ENCODE peak calls at places on chromosomes 1 and 21, in ten cellular contexts. V is vagina, P is AG10803, H is A549, K is choroid plexus epithelial cell, Q is ovary, E is left lung, C is cardiac muscle cell, J is astrocyte of the cerebellum, R is fibroblast of pulmonary artery. D is an unnamed sample.

GRCh38 chr1:2610036-2610720 is 22.6 kb downstream of the MMEL1 start:
- DNase-seq in C (no peak), P (peak), Q (peak), J (no peak), R (no peak), E (peak), K (no peak), V (no peak), H (no peak), D (no peak)

GRCh38 chr1:156100205-156100995 is 14.1 kb upstream of the LMNA start:
- DNase-seq in Q (no peak), H (no peak), E (no peak), R (no peak), P (no peak), V (no peak), J (no peak), K (no peak), C (no peak), D (no peak)

GRCh38 chr1:93692983-93693591 is 11.4 kb upstream of the BCAR3 start:
- DNase-seq in P (peak), J (no peak), E (no peak), C (peak), R (peak), Q (no peak), K (peak), V (no peak), H (peak), D (peak)

GRCh38 chr1:164767257-164768044 is 208.5 kb downstream of the PBX1 start:
- DNase-seq in E (no peak), K (peak), Q (no peak), R (peak), C (peak), H (peak), V (no peak), J (peak), P (peak), D (peak)

GRCh38 chr1:87074001-87074795 is 159.8 kb downstream of the HS2ST1 start:
- DNase-seq in C (peak), R (peak), P (peak), K (peak), E (no peak), H (no peak), V (no peak), Q (no peak), J (no peak), D (no peak)

GRCh38 chr1:200428482-200429205 is 18.8 kb upstream of the ZNF281 start:
- DNase-seq in C (peak), Q (no peak), E (no peak), K (peak), P (peak), R (peak), J (no peak), V (no peak), H (no peak), D (no peak)

GRCh38 chr1:245292141-245292540 is 137.4 kb downstream of the KIF26B start:
- DNase-seq in E (no peak), H (no peak), K (no peak), C (no peak), Q (no peak), P (no peak), J (no peak), R (no peak), V (no peak), D (no peak)

GRCh38 chr1:118147542-118147941 is 37.5 kb downstream of the SPAG17 start:
- DNase-seq in E (no peak), H (no peak), P (peak), C (peak), J (no peak), R (peak), Q (no peak), K (peak), V (no peak), D (peak)

GRCh38 chr1:14915356-14916054 is 238.0 kb upstream of the TMEM51 start:
- DNase-seq in K (peak), R (peak), E (no peak), H (peak), V (no peak), C (peak), Q (peak), P (no peak), J (no peak), D (no peak)

GRCh38 chr21:36910581-36911307 is 55.7 kb downstream of the HLCS start:
- DNase-seq in P (peak), V (no peak), H (peak), J (peak), Q (no peak), K (peak), E (no peak), C (peak), R (peak), D (no peak)

GRCh38 chr21:46322351-46323226 is 1.1 kb downstream of the C21orf58 start:
- DNase-seq in C (peak), P (peak), K (peak), J (no peak), H (no peak), R (peak), E (peak), V (no peak), Q (no peak), D (no peak)

GRCh38 chr1:157948547-157949152 is 44.8 kb upstream of the KIRREL1 start:
- DNase-seq in V (peak), K (peak), H (no peak), J (no peak), P (peak), C (peak), Q (no peak), E (no peak), R (peak), D (no peak)

GRCh38 chr1:94081566-94082344 is 39.2 kb downstream of the ABCA4 start:
- DNase-seq in K (peak), R (peak), V (no peak), J (peak), E (no peak), P (peak), H (peak), C (peak), Q (no peak), D (no peak)

GRCh38 chr1:176206006-176206960 is 803 bp downstream of the COP1 start:
- DNase-seq in K (peak), Q (peak), C (peak), P (peak), J (no peak), H (peak), R (peak), V (no peak), E (peak), D (no peak)

GRCh38 chr1:1754051-1754815 is 24.0 kb downstream of the NADK start:
- DNase-seq in V (no peak), P (no peak), J (no peak), E (peak), C (no peak), K (no peak), R (no peak), H (no peak), Q (no peak), D (no peak)

GRCh38 chr1:207284209-207284892 is 37.1 kb upstream of the CD55 start:
- DNase-seq in P (peak), Q (no peak), K (peak), J (no peak), C (no peak), V (no peak), R (no peak), E (no peak), H (no peak), D (no peak)

GRCh38 chr1:37338658-37339057 is 135.7 kb upstream of the ZC3H12A start:
- DNase-seq in K (no peak), V (no peak), R (no peak), Q (no peak), H (no peak), E (no peak), P (no peak), J (no peak), C (no peak), D (no peak)

GRCh38 chr1:30610917-30611316 is 112.5 kb downstream of the MATN1 start:
- DNase-seq in Q (no peak), P (no peak), C (no peak), H (no peak), R (no peak), E (no peak), K (no peak), J (no peak), V (peak), D (no peak)

GRCh38 chr1:116878804-116879477 is 30.8 kb upstream of the PTGFRN start:
- DNase-seq in Q (no peak), P (peak), E (no peak), K (peak), C (peak), J (no peak), H (no peak), V (no peak), R (peak), D (peak)

GRCh38 chr1:116873680-116874271 is 35.9 kb upstream of the PTGFRN start:
- DNase-seq in V (no peak), H (no peak), J (no peak), Q (no peak), C (no peak), K (no peak), E (no peak), R (peak), P (no peak), D (no peak)

GRCh38 chr1:116874622-116875277 is 35.0 kb upstream of the PTGFRN start:
- DNase-seq in K (peak), R (peak), Q (no peak), H (no peak), V (no peak), C (no peak), J (no peak), P (peak), E (no peak), D (no peak)

GRCh38 chr1:116877369-116877768 is 32.3 kb upstream of the PTGFRN start:
- DNase-seq in J (no peak), P (no peak), H (no peak), R (no peak), E (no peak), V (no peak), C (no peak), Q (no peak), K (no peak), D (no peak)

GRCh38 chr1:116875391-116875790 is 34.3 kb upstream of the PTGFRN start:
- DNase-seq in K (no peak), P (no peak), R (no peak), E (no peak), H (no peak), J (no peak), V (no peak), C (no peak), Q (no peak), D (no peak)
- H3K4me3 ChIP-seq in K (no peak), P (no peak), R (no peak), E (no peak), H (no peak), J (no peak), V (no peak), C (no peak), Q (no peak), D (no peak)

GRCh38 chr1:26471498-26472329 is 526 bp upstream of the HMGN2 start:
- DNase-seq in Q (peak), J (peak), P (peak), R (peak), V (peak), E (peak), C (peak), H (peak), K (peak), D (peak)
- TF ChIP-seq CTCF in Q (no peak), J (no peak), P (no peak), R (no peak), V (no peak), E (no peak), C (no peak), H (no peak), K (no peak), D (no peak)

DNA sequence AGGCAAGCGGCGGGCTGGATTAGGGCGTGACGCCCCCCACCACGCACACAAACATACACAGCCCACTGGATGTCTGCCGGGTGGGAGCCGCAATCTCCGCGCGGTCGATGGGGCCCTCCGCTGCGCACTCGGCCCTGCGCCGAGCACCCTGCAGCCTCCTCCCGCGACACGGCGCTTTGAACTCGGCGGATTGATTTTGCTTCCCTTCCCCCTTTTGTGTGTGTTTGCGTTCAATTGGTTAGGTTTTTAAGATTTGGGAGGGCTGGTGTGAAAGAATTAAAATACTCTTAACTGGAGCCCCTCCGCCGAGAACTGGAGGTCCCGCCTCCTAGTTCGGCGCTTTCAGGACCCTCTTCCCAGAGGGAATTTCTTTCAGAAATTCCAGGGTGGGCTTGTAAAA is 7.8 kb upstream of the BARHL2 start:
- DNase-seq in P (no peak), K (no peak), C (no peak), R (no peak), Q (no peak), E (no peak), H (no peak), V (no peak), J (no peak), D (no peak)
- H3K4me3 ChIP-seq in P (no peak), K (no peak), C (peak), R (no peak), Q (no peak), E (no peak), H (no peak), V (peak), J (no peak), D (no peak)

GRCh38 chr1:217431395-217431794 is 199.5 kb downstream of the GPATCH2 start:
- DNase-seq in K (peak), C (peak), H (no peak), Q (no peak), J (no peak), P (no peak), E (no peak), R (peak), V (no peak), D (no peak)
- TF ChIP-seq CTCF in K (peak), C (peak), H (no peak), Q (no peak), J (no peak), P (peak), E (no peak), R (no peak), V (no peak), D (no peak)

GRCh38 chr1:77636864-77637263 is 45.6 kb downstream of the ZZZ3 start:
- DNase-seq in H (no peak), E (no peak), P (no peak), J (no peak), Q (no peak), K (no peak), R (no peak), C (no peak), V (no peak), D (no peak)

GRCh38 chr1:77642196-77642595 is 40.3 kb downstream of the ZZZ3 start:
- DNase-seq in C (peak), E (no peak), H (no peak), J (no peak), K (peak), P (no peak), R (peak), Q (no peak), V (no peak), D (no peak)

GRCh38 chr1:77642941-77643340 is 39.5 kb downstream of the ZZZ3 start:
- DNase-seq in P (no peak), K (no peak), V (no peak), J (no peak), H (no peak), C (no peak), E (no peak), Q (no peak), R (no peak), D (no peak)

GRCh38 chr1:77639557-77640069 is 42.8 kb downstream of the ZZZ3 start:
- DNase-seq in E (no peak), J (no peak), V (no peak), R (no peak), Q (no peak), C (no peak), P (no peak), H (no peak), K (no peak), D (no peak)

DNA sequence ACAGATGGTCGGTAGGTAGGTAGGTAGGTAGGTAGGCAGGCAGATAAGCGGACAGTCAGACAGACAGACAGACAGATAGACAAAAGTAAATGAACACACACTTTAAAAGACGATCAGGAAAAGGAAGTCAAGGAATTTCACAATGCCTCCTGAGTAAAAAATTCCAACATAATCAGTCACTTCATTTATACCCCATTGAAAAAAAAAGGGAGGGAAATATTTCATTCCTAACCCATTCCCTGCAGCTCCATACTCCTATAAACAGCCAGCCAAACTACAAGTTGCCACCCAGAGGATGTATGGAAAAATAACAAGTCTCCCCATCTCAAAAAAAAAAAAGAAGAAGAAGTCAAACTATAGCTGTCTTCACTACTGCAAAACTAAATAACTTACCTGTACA is 43.4 kb downstream of the ZZZ3 start:
- DNase-seq in C (peak), K (peak), P (peak), E (no peak), Q (no peak), V (no peak), H (no peak), J (no peak), R (peak), D (no peak)
- H3K4me3 ChIP-seq in C (no peak), K (no peak), P (no peak), E (no peak), Q (no peak), V (no peak), H (no peak), J (no peak), R (no peak), D (no peak)

GRCh38 chr1:246680696-246681127 is 43.5 kb upstream of the SCCPDH start:
- DNase-seq in J (no peak), V (no peak), E (no peak), Q (no peak), C (peak), P (no peak), H (no peak), K (no peak), R (no peak), D (no peak)

GRCh38 chr1:246682231-246682895 is 41.8 kb upstream of the SCCPDH start:
- DNase-seq in H (no peak), Q (no peak), C (peak), J (no peak), R (peak), V (no peak), K (peak), P (no peak), E (no peak), D (no peak)

GRCh38 chr1:246683521-246683920 is 40.7 kb upstream of the SCCPDH start:
- DNase-seq in R (no peak), E (no peak), P (no peak), V (no peak), J (no peak), H (no peak), K (no peak), C (no peak), Q (no peak), D (no peak)

GRCh38 chr1:246680180-246680579 is 44.0 kb upstream of the SCCPDH start:
- DNase-seq in V (no peak), Q (no peak), R (peak), H (no peak), J (no peak), E (no peak), P (peak), K (no peak), C (peak), D (no peak)

GRCh38 chr1:246681822-246682221 is 42.4 kb upstream of the SCCPDH start:
- DNase-seq in Q (no peak), E (no peak), H (no peak), V (no peak), C (peak), K (peak), P (no peak), R (peak), J (no peak), D (no peak)
- TF ChIP-seq CTCF in Q (no peak), E (no peak), H (no peak), V (no peak), C (no peak), K (no peak), P (no peak), R (no peak), J (no peak), D (no peak)

GRCh38 chr1:13893456-13893855 is 193.5 kb downstream of the PRDM2 start:
- DNase-seq in K (no peak), C (no peak), V (no peak), H (no peak), Q (peak), E (no peak), P (no peak), R (no peak), J (no peak), D (no peak)

GRCh38 chr1:13890766-13891165 is 190.8 kb downstream of the PRDM2 start:
- DNase-seq in E (no peak), C (no peak), P (no peak), H (no peak), Q (no peak), V (no peak), K (no peak), J (no peak), R (no peak), D (no peak)

GRCh38 chr1:13889495-13889894 is 189.5 kb downstream of the PRDM2 start:
- DNase-seq in V (no peak), R (no peak), H (no peak), P (no peak), K (no peak), J (no peak), Q (no peak), C (no peak), E (no peak), D (no peak)

GRCh38 chr1:13892671-13893325 is 192.8 kb downstream of the PRDM2 start:
- DNase-seq in K (no peak), E (peak), V (no peak), P (no peak), C (peak), R (no peak), H (no peak), Q (peak), J (no peak), D (no peak)

GRCh38 chr1:13892141-13892670 is 192.2 kb downstream of the PRDM2 start:
- DNase-seq in J (no peak), E (no peak), P (no peak), R (no peak), V (no peak), K (no peak), H (no peak), C (no peak), Q (no peak), D (no peak)
- H3K4me3 ChIP-seq in J (no peak), E (peak), P (no peak), R (no peak), V (peak), K (no peak), H (no peak), C (peak), Q (peak), D (no peak)

GRCh38 chr1:161787355-161787754 is 21.2 kb downstream of the ATF6 start:
- DNase-seq in C (no peak), H (no peak), Q (no peak), V (no peak), R (no peak), J (no peak), P (no peak), K (no peak), E (no peak), D (no peak)
- TF ChIP-seq CTCF in C (no peak), H (no peak), Q (no peak), V (no peak), R (peak), J (peak), P (no peak), K (peak), E (no peak), D (no peak)

GRCh38 chr1:112696578-112697320 is 10.2 kb downstream of the RHOC start:
- DNase-seq in P (no peak), E (no peak), J (no peak), H (no peak), Q (no peak), R (no peak), K (no peak), V (peak), C (no peak), D (no peak)

GRCh38 chr1:112697781-112698201 is 9.1 kb downstream of the RHOC start:
- DNase-seq in V (no peak), Q (no peak), J (no peak), P (no peak), C (no peak), H (no peak), E (no peak), K (no peak), R (no peak), D (no peak)

GRCh38 chr1:112693821-112694220 is 13.1 kb downstream of the RHOC start:
- DNase-seq in P (no peak), Q (no peak), C (no peak), E (no peak), V (no peak), J (no peak), K (no peak), H (no peak), R (no peak), D (no peak)

GRCh38 chr1:112694363-112694929 is 12.5 kb downstream of the RHOC start:
- DNase-seq in P (no peak), K (no peak), C (no peak), H (no peak), V (no peak), J (no peak), E (no peak), Q (peak), R (no peak), D (no peak)

GRCh38 chr1:112695276-112695675 is 11.7 kb downstream of the RHOC start:
- DNase-seq in Q (peak), E (no peak), C (no peak), K (no peak), J (no peak), R (no peak), H (no peak), V (no peak), P (no peak), D (no peak)
- H3K4me3 ChIP-seq in Q (no peak), E (no peak), C (no peak), K (no peak), J (no peak), R (no peak), H (no peak), V (no peak), P (no peak), D (no peak)